ENCODE peak calls at places on chromosomes 5 and 9, in six cellular contexts. P is neural crest cell, N is HL-60, R is MCF 10A, X is sigmoid colon, O is fibroblast of the aortic adventitia. G is an unnamed sample.

GRCh38 chr9:8070779-8071444 is 271.3 kb upstream of the DMAC1 start:
- DNase-seq in P (no peak), N (no peak), R (no peak), X (no peak), O (no peak), G (no peak)

GRCh38 chr5:102106599-102106998 is 189.5 kb downstream of the SLCO4C1 start:
- DNase-seq in P (no peak), N (no peak), R (no peak), X (no peak), O (no peak), G (no peak)

GRCh38 chr5:8188874-8189588 is 320.1 kb downstream of the MTRR start:
- DNase-seq in P (no peak), N (peak; percentile 75), R (no peak), X (no peak), O (no peak), G (no peak)

GRCh38 chr9:83060557-83060956 is 2.4 kb downstream of the RASEF start:
- DNase-seq in P (no peak), N (no peak), R (no peak), X (no peak), O (no peak), G (peak; percentile 44)

GRCh38 chr5:63055421-63055820 is 476.8 kb downstream of the LRRC70 start:
- DNase-seq in P (no peak), N (no peak), R (no peak), X (no peak), O (no peak), G (peak; percentile 74)

GRCh38 chr9:71760901-71761300 is 7.4 kb downstream of the CEMIP2 start:
- DNase-seq in P (peak; percentile 48), N (no peak), R (no peak), X (no peak), O (no peak), G (no peak)

GRCh38 chr9:69430206-69430605 is 105.2 kb downstream of the ENTREP1 start:
- DNase-seq in P (no peak), N (no peak), R (no peak), X (peak; percentile 63), O (no peak), G (no peak)

GRCh38 chr5:95393279-95393678 is 2.1 kb downstream of the FAM81B start:
- DNase-seq in P (no peak), N (no peak), R (no peak), X (no peak), O (no peak), G (no peak)

GRCh38 chr5:155839251-155840037 is 487.5 kb upstream of the SGCD start:
- DNase-seq in P (no peak), N (no peak), R (no peak), X (no peak), O (no peak), G (no peak)

GRCh38 chr9:98370976-98371315 is 115.5 kb upstream of the TBC1D2 start:
- DNase-seq in P (no peak), N (no peak), R (no peak), X (no peak), O (no peak), G (no peak)

GRCh38 chr9:68648971-68649370 is 56.1 kb upstream of the PIP5K1B start:
- DNase-seq in P (no peak), N (no peak), R (no peak), X (no peak), O (no peak), G (no peak)

GRCh38 chr9:2838984-2839367 is 4.9 kb downstream of the PUM3 start:
- DNase-seq in P (no peak), N (no peak), R (no peak), X (no peak), O (no peak), G (no peak)

GRCh38 chr9:15244001-15244441 is 63.0 kb downstream of the TTC39B start:
- DNase-seq in P (no peak), N (no peak), R (no peak), X (no peak), O (peak; percentile 64), G (no peak)

GRCh38 chr5:98621821-98622220 is 151.6 kb upstream of the RGMB start:
- DNase-seq in P (no peak), N (no peak), R (no peak), X (no peak), O (no peak), G (no peak)

GRCh38 chr5:2532809-2533208 is 218.7 kb downstream of the IRX2 start:
- DNase-seq in P (no peak), N (no peak), R (no peak), X (no peak), O (no peak), G (no peak)

GRCh38 chr5:123448743-123449142 is 25.5 kb upstream of the CEP120 start:
- DNase-seq in P (no peak), N (no peak), R (peak; percentile 55), X (no peak), O (no peak), G (no peak)

GRCh38 chr5:134175874-134176522 is 752 bp downstream of the SKP1 start:
- DNase-seq in P (peak; percentile 32), N (no peak), R (peak; percentile 38), X (peak; percentile 68), O (peak; percentile 33), G (no peak)

GRCh38 chr9:87120610-87121009 is 173.3 kb upstream of the GAS1 start:
- DNase-seq in P (no peak), N (no peak), R (peak; percentile 14), X (no peak), O (no peak), G (no peak)
- TF ChIP-seq CTCF in P (no peak), N (no peak), R (no peak), X (no peak), O (no peak), G (no peak)

GRCh38 chr5:133041910-133042309 is 9.9 kb upstream of the HSPA4 start:
- DNase-seq in P (no peak), N (no peak), R (peak; percentile 81), X (no peak), O (peak; percentile 42), G (no peak)
- TF ChIP-seq CTCF in P (no peak), N (no peak), R (peak; percentile 34), X (no peak), O (peak; percentile 5), G (peak; percentile 28)

DNA sequence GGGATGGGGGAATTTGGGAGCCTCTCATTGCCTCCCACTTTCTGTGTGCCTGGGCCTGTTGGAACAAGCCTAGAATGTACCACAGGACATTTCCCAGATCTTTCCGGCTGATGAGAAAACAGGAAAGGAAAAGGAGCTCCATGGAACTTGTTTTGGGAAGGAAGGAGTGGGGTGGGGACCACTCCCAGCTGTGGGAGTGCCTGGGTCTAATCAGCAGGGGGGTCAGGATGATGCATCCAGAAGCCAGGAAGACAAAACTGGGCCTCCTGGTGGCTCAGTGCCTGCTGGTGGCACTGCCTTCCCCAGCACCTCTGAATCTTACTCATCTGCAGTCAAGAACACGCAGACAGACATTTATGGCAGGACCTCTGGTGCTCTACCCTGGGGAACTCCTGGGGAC is 2.8 kb downstream of the SMIM33 start:
- DNase-seq in P (no peak), N (no peak), R (peak; percentile 87), X (no peak), O (peak; percentile 32), G (no peak)
- TF ChIP-seq CTCF in P (no peak), N (no peak), R (no peak), X (no peak), O (peak; percentile 7), G (no peak)

GRCh38 chr9:124017064-124017928 is 5.7 kb downstream of the LHX2 start:
- DNase-seq in P (no peak), N (no peak), R (no peak), X (no peak), O (no peak), G (no peak)
- TF ChIP-seq CTCF in P (no peak), N (no peak), R (no peak), X (no peak), O (no peak), G (no peak)

DNA sequence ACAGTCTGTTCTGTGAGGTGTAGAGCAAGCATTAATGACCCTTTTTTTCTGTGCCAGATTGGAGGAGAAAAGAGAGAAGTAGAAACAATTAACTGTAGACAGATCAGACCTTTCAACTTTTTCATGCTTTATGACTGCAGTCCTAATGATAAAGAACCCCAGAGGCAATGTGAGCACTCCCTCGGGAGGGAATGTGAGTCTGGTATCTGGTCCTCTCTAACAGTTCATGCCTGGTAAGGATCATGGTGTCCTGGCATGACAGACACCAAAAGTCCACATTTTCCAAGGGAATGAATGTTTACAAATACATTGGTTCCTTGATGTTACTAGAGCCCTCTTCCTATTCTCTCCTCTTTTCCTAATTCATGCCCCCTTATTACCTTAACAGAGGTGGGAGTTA is 70.3 kb downstream of the MTAP start:
- DNase-seq in P (no peak), N (no peak), R (no peak), X (no peak), O (no peak), G (no peak)
- TF ChIP-seq CTCF in P (no peak), N (no peak), R (no peak), X (no peak), O (no peak), G (no peak)

GRCh38 chr5:157203417-157203816 is 22.8 kb downstream of the ITK start:
- DNase-seq in P (no peak), N (no peak), R (no peak), X (no peak), O (no peak), G (no peak)
- TF ChIP-seq CTCF in P (no peak), N (no peak), R (no peak), X (no peak), O (no peak), G (no peak)

GRCh38 chr5:45035991-45036390 is 227.2 kb downstream of the MRPS30 start:
- DNase-seq in P (no peak), N (no peak), R (no peak), X (no peak), O (no peak), G (no peak)

GRCh38 chr5:45037927-45038326 is 229.2 kb downstream of the MRPS30 start:
- DNase-seq in P (no peak), N (no peak), R (no peak), X (no peak), O (no peak), G (no peak)

GRCh38 chr5:45042283-45042682 is 233.5 kb downstream of the MRPS30 start:
- DNase-seq in P (no peak), N (no peak), R (no peak), X (no peak), O (no peak), G (no peak)

DNA sequence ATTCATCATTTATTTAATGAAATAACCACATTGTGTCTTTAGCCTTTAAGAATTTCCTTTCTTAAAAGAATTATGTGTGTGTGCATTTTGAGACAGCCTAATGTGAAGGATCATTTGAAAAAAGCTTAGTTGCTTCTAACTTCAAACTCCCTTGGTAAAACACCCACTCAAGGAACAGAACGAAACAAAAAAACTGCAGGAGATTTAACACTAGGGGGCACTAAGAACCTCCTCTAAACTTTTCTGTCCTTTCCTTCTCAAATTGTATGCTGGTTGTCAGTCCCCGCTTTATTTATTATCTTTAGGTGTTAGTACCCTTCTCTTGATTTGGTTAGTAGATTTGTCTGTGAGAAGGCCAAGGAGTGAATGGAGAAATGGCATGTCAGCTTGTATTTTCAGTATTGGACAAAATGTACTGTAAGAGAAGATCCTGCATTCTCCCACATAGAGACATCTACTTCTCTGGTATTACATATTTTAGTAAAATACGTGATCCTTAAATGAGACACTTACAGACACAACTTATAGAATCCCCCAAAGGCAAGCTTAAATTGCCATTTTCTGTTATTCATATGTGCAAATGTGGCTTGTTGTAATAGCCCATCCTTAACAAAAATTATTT is 229.7 kb downstream of the MRPS30 start:
- DNase-seq in P (peak; percentile 1), N (peak; percentile 1), R (peak; percentile 61), X (no peak), O (peak; percentile 4), G (peak; percentile 2)
- TF ChIP-seq CTCF in P (peak; percentile 82), N (peak; percentile 33), R (peak; percentile 68), X (peak; percentile 25), O (peak; percentile 35), G (peak; percentile 56)